ENCODE peak calls at places on chromosomes 6 and 20, in seven cellular contexts. D is HL-60, I is tibial nerve, L is cardiac fibroblast, H is nephron progenitor cell, U is fibroblast of lung, N is neural crest cell. A is an unnamed sample.

GRCh38 chr6:48973486-48973885 is 489.6 kb downstream of the MMUT start:
- DNase-seq in U (no peak), L (peak), I (no peak), H (no peak), N (no peak), D (no peak), A (no peak)

GRCh38 chr20:24949756-24950127 is 673 bp downstream of the CST7 start:
- DNase-seq in L (no peak), H (no peak), N (no peak), I (no peak), D (peak), U (no peak), A (no peak)

GRCh38 chr6:157964139-157964538 is 17.5 kb upstream of the SYNJ2 start:
- DNase-seq in D (no peak), H (no peak), L (peak), U (peak), N (no peak), I (no peak), A (no peak)

GRCh38 chr6:42428326-42429041 is 23.2 kb downstream of the TRERF1 start:
- DNase-seq in N (no peak), L (no peak), H (no peak), U (peak), I (no peak), D (no peak), A (no peak)

GRCh38 chr6:134065706-134066105 is 13.3 kb upstream of the SLC2A12 start:
- DNase-seq in D (peak), H (no peak), I (no peak), L (peak), U (peak), N (no peak), A (peak)

GRCh38 chr6:5817869-5818268 is 188.9 kb downstream of the NRN1 start:
- DNase-seq in N (no peak), I (no peak), H (no peak), U (no peak), D (no peak), L (no peak), A (no peak)

GRCh38 chr6:167699141-167700036 is 127.3 kb upstream of the AFDN start:
- DNase-seq in D (peak), N (no peak), H (no peak), L (peak), U (peak), I (no peak), A (peak)

GRCh38 chr20:63135411-63135810 is 80.5 kb downstream of the YTHDF1 start:
- DNase-seq in I (no peak), N (no peak), L (no peak), U (no peak), D (no peak), H (no peak), A (no peak)

GRCh38 chr6:62150048-62150663 is 135.9 kb downstream of the KHDRBS2 start:
- DNase-seq in L (peak), D (peak), I (no peak), U (peak), H (peak), N (peak), A (peak)

GRCh38 chr6:77173472-77174074 is 289.7 kb downstream of the HTR1B start:
- DNase-seq in L (peak), U (no peak), I (no peak), H (no peak), N (no peak), D (no peak), A (no peak)
- TF ChIP-seq CTCF in L (peak), U (no peak), I (no peak), H (no peak), N (no peak), D (no peak), A (no peak)

GRCh38 chr6:31386977-31387376 is 16.4 kb upstream of the MICA start:
- DNase-seq in N (no peak), U (no peak), I (no peak), D (no peak), H (peak), L (no peak), A (no peak)

GRCh38 chr6:31386099-31386498 is 17.3 kb upstream of the MICA start:
- DNase-seq in L (no peak), I (no peak), D (no peak), N (no peak), H (no peak), U (no peak), A (no peak)

GRCh38 chr6:31381666-31382065 is 21.7 kb upstream of the MICA start:
- DNase-seq in H (no peak), D (no peak), I (no peak), N (no peak), U (no peak), L (no peak), A (no peak)

GRCh38 chr6:31383149-31383548 is 20.2 kb upstream of the MICA start:
- DNase-seq in L (peak), I (no peak), U (peak), D (no peak), H (no peak), N (no peak), A (no peak)

GRCh38 chr6:31385041-31385440 is 18.4 kb upstream of the MICA start:
- DNase-seq in L (no peak), U (no peak), D (no peak), I (no peak), N (no peak), H (no peak), A (no peak)
- TF ChIP-seq CTCF in L (no peak), U (no peak), D (no peak), I (no peak), N (no peak), H (no peak), A (no peak)

GRCh38 chr6:33206027-33206863 is 1.8 kb downstream of the HSD17B8 start:
- DNase-seq in I (no peak), N (no peak), H (no peak), U (peak), L (no peak), D (no peak), A (no peak)

GRCh38 chr6:33204415-33205171 is at the start of gene HSD17B8:
- DNase-seq in I (peak), L (peak), H (peak), D (peak), N (peak), U (peak), A (peak)

GRCh38 chr6:33204165-33204414 is 365 bp upstream of the HSD17B8 start:
- DNase-seq in N (no peak), D (no peak), L (no peak), I (no peak), H (no peak), U (no peak), A (no peak)

GRCh38 chr6:33206864-33207568 is 1.3 kb upstream of the RING1 start:
- DNase-seq in L (peak), H (peak), U (peak), N (peak), I (no peak), D (no peak), A (no peak)

GRCh38 chr6:33205172-33206026 is 944 bp downstream of the HSD17B8 start:
- DNase-seq in I (no peak), D (no peak), L (peak), N (no peak), U (peak), H (no peak), A (peak)
- TF ChIP-seq CTCF in I (no peak), D (no peak), L (no peak), N (no peak), U (no peak), H (no peak), A (no peak)

DNA sequence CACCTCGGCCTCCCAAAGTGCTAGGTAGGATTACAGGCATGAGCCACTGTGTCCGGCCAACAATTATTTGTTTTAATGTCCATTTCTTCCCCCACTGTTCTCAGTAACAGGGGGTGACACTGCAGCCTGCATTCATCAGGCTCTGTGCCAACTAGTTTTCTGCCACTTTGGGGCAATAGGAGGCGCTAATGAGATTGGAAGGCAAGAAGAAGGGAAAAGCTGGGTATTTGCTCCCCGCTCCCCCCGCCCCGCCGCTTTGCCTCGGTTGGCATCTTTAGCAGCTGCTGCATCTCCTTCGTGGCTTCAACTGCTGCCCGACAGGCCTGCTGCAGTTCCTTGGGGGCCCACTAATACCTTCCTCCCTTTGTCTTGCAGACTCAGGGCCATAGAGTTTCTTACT is 35.0 kb upstream of the MDGA1 start:
- DNase-seq in L (no peak), D (no peak), N (no peak), I (no peak), U (no peak), H (no peak), A (no peak)
- TF ChIP-seq CTCF in L (no peak), D (no peak), N (no peak), I (no peak), U (no peak), H (no peak), A (peak)

GRCh38 chr6:31702819-31703716 is at the start of gene ABHD16A:
- DNase-seq in U (peak), H (peak), L (peak), N (peak), D (peak), I (peak), A (peak)
- TF ChIP-seq CTCF in U (no peak), H (no peak), L (no peak), N (peak), D (no peak), I (peak), A (peak)

DNA sequence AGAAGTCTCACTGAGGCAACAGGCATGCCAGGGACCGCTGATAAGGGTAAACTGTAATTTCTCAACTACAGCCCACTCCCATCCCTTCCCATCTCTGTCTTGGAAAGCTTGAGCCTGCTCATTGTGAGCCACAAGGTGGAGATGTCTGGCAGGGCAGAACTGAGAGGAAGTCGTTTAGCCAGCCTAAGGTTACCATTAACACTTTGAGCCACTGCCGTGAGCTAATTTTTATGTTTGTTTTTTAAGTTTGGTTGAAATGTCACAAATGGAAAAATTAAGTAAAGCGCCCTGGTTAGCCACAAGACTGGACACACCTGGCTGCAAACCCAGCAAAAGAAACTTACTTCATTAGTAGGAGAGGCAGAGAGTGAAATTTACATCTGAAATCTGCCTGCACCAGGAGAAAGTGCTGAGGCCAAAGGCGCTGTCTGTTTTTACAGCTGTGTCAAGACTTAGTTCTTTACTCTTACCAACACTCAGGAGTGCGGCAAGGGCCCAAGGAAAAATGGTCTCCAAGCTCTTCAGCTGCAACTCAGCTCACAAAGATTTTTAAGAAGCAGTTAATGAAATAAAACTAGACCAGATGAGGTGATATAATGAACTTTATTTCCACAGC is 50.0 kb upstream of the FAM83C start:
- DNase-seq in U (peak), N (no peak), D (peak), L (peak), H (no peak), I (no peak), A (no peak)
- TF ChIP-seq CTCF in U (peak), N (peak), D (no peak), L (peak), H (no peak), I (no peak), A (no peak)

GRCh38 chr6:13274707-13275434 is 53.5 kb downstream of the TBC1D7 start:
- DNase-seq in U (no peak), L (no peak), D (peak), N (no peak), H (no peak), I (no peak), A (no peak)

GRCh38 chr6:13275435-13275989 is 52.8 kb downstream of the TBC1D7 start:
- DNase-seq in H (no peak), D (no peak), U (no peak), I (no peak), L (no peak), N (no peak), A (no peak)

GRCh38 chr6:13273202-13273930 is 55.0 kb downstream of the TBC1D7 start:
- DNase-seq in D (no peak), L (no peak), I (no peak), N (no peak), H (no peak), U (peak), A (no peak)

GRCh38 chr6:13273931-13274706 is 54.2 kb downstream of the TBC1D7 start:
- DNase-seq in H (no peak), D (peak), U (no peak), L (no peak), N (no peak), I (peak), A (no peak)

GRCh38 chr6:13272131-13273046 is 55.9 kb downstream of the TBC1D7 start:
- DNase-seq in H (peak), N (peak), D (peak), L (no peak), I (peak), U (peak), A (no peak)
- TF ChIP-seq CTCF in H (no peak), N (no peak), D (no peak), L (no peak), I (no peak), U (no peak), A (no peak)